ENCODE peak calls at places on chromosome 20, in eight cellular contexts. Y is mucosa of gallbladder, F is T-cell, P is GM23248, Q is NCI-H1105, G is sigmoid colon, Z is pons, S is HS-27A. B is an unnamed sample.

GRCh38 chr20:62742550-62742949 is 33.9 kb downstream of the NTSR1 start:
- DNase-seq in Y (no peak), F (no peak), P (no peak), Q (no peak), G (no peak), Z (no peak), S (no peak), B (no peak)

GRCh38 chr20:63002511-63002910 is 4.3 kb downstream of the BHLHE23 start:
- DNase-seq in Y (no peak), F (no peak), P (no peak), Q (no peak), G (no peak), Z (no peak), S (no peak), B (no peak)

GRCh38 chr20:54173653-54174451 is at the start of gene CYP24A1:
- DNase-seq in Y (no peak), F (no peak), P (peak), Q (no peak), G (no peak), Z (no peak), S (peak), B (no peak)

GRCh38 chr20:5127204-5127858 is 523 bp downstream of the CDS2 start:
- DNase-seq in Y (peak), F (peak), P (peak), Q (peak), G (peak), Z (no peak), S (no peak), B (peak)

GRCh38 chr20:44018684-44019637 is 104.3 kb downstream of the TOX2 start:
- DNase-seq in Y (no peak), F (no peak), P (peak), Q (no peak), G (peak), Z (no peak), S (no peak), B (no peak)

GRCh38 chr20:6673071-6673470 is 94.4 kb upstream of the BMP2 start:
- DNase-seq in Y (peak), F (no peak), P (no peak), Q (no peak), G (no peak), Z (no peak), S (no peak), B (no peak)

GRCh38 chr20:43949741-43950618 is 35.3 kb downstream of the TOX2 start:
- DNase-seq in Y (peak), F (peak), P (no peak), Q (no peak), G (no peak), Z (no peak), S (no peak), B (no peak)

GRCh38 chr20:21981607-21982344 is 276.3 kb downstream of the PAX1 start:
- DNase-seq in Y (no peak), F (no peak), P (peak), Q (no peak), G (no peak), Z (no peak), S (no peak), B (no peak)

GRCh38 chr20:51361258-51361657 is 181.3 kb downstream of the NFATC2 start:
- DNase-seq in Y (no peak), F (no peak), P (no peak), Q (no peak), G (no peak), Z (no peak), S (no peak), B (no peak)

GRCh38 chr20:15236812-15237211 is 899.4 kb upstream of the FLRT3 start:
- DNase-seq in Y (peak), F (peak), P (peak), Q (no peak), G (no peak), Z (no peak), S (peak), B (peak)

GRCh38 chr20:44728835-44729342 is 13.7 kb downstream of the CCN5 start:
- DNase-seq in Y (peak), F (no peak), P (peak), Q (peak), G (peak), Z (peak), S (peak), B (peak)

GRCh38 chr20:7926767-7927166 is 13.5 kb downstream of the HAO1 start:
- DNase-seq in Y (no peak), F (no peak), P (peak), Q (peak), G (no peak), Z (peak), S (no peak), B (no peak)

GRCh38 chr20:438581-439469 is 23.5 kb downstream of the TBC1D20 start:
- DNase-seq in Y (no peak), F (peak), P (no peak), Q (no peak), G (no peak), Z (no peak), S (no peak), B (peak)

GRCh38 chr20:61895016-61895415 is 170.7 kb downstream of the TAF4 start:
- DNase-seq in Y (no peak), F (no peak), P (no peak), Q (no peak), G (no peak), Z (no peak), S (no peak), B (no peak)

GRCh38 chr20:54257090-54257816 is 49.4 kb downstream of the PFDN4 start:
- DNase-seq in Y (no peak), F (no peak), P (peak), Q (no peak), G (no peak), Z (no peak), S (peak), B (no peak)

GRCh38 chr20:52001999-52002666 is 189.4 kb downstream of the ZFP64 start:
- DNase-seq in Y (no peak), F (no peak), P (no peak), Q (no peak), G (no peak), Z (no peak), S (no peak), B (no peak)

GRCh38 chr20:62117658-62118057 is 4.6 kb upstream of the LSM14B start:
- DNase-seq in Y (peak), F (peak), P (no peak), Q (no peak), G (no peak), Z (no peak), S (no peak), B (no peak)

GRCh38 chr20:4099905-4100675 is 84.7 kb upstream of the RNF24 start:
- DNase-seq in Y (no peak), F (no peak), P (peak), Q (no peak), G (no peak), Z (no peak), S (no peak), B (no peak)

GRCh38 chr20:4457566-4458543 is 263.9 kb upstream of the PRND start:
- DNase-seq in Y (no peak), F (no peak), P (no peak), Q (no peak), G (no peak), Z (no peak), S (no peak), B (no peak)

GRCh38 chr20:52564594-52564993 is 373.0 kb upstream of the ZFP64 start:
- DNase-seq in Y (no peak), F (no peak), P (no peak), Q (no peak), G (no peak), Z (no peak), S (no peak), B (no peak)

GRCh38 chr20:44733341-44734069 is 12.2 kb upstream of the KCNK15 start:
- DNase-seq in Y (peak), F (peak), P (peak), Q (peak), G (peak), Z (peak), S (no peak), B (peak)

GRCh38 chr20:755931-756330 is 12.4 kb downstream of the SLC52A3 start:
- DNase-seq in Y (no peak), F (no peak), P (peak), Q (no peak), G (no peak), Z (no peak), S (no peak), B (no peak)

GRCh38 chr20:59835448-59836395 is 97.7 kb downstream of the SYCP2 start:
- DNase-seq in Y (peak), F (no peak), P (peak), Q (peak), G (peak), Z (peak), S (no peak), B (peak)

GRCh38 chr20:40892642-40893041 is 136.0 kb upstream of the TOP1 start:
- DNase-seq in Y (no peak), F (no peak), P (no peak), Q (no peak), G (no peak), Z (no peak), S (no peak), B (no peak)

GRCh38 chr20:9442858-9443257 is 71.5 kb upstream of the LAMP5 start:
- DNase-seq in Y (no peak), F (no peak), P (peak), Q (peak), G (no peak), Z (no peak), S (no peak), B (no peak)

GRCh38 chr20:24497851-24498250 is 28.4 kb downstream of the SYNDIG1 start:
- DNase-seq in Y (peak), F (no peak), P (no peak), Q (peak), G (peak), Z (no peak), S (no peak), B (no peak)

GRCh38 chr20:30611239-30611984 is 646.1 kb upstream of the DEFB115 start:
- DNase-seq in Y (no peak), F (no peak), P (no peak), Q (no peak), G (no peak), Z (peak), S (no peak), B (no peak)